ENCODE peak calls at places on chromosomes 5 and 9, in six cellular contexts. Y is ovary, Z is A549, D is heart left ventricle, W is spleen, M is NB4. G is an unnamed sample.

GRCh38 chr9:94630833-94631232 is 8.5 kb downstream of the FBP1 start:
- DNase-seq in Y (no peak), Z (no peak), D (no peak), W (no peak), M (no peak), G (no peak)

GRCh38 chr9:110908894-110909293 is 129.4 kb downstream of the LPAR1 start:
- DNase-seq in Y (no peak), Z (no peak), D (no peak), W (no peak), M (no peak), G (no peak)

GRCh38 chr5:140246378-140247122 is 56.4 kb downstream of the PFDN1 start:
- DNase-seq in Y (peak), Z (no peak), D (peak), W (no peak), M (no peak), G (no peak)

GRCh38 chr5:112735702-112736101 is 2.0 kb upstream of the APC start:
- DNase-seq in Y (no peak), Z (no peak), D (no peak), W (no peak), M (no peak), G (no peak)

GRCh38 chr5:89120719-89121118 is 237.7 kb upstream of the MEF2C start:
- DNase-seq in Y (no peak), Z (no peak), D (no peak), W (no peak), M (peak), G (peak)

GRCh38 chr9:99690573-99690972 is 131.1 kb upstream of the NR4A3 start:
- DNase-seq in Y (no peak), Z (no peak), D (no peak), W (no peak), M (no peak), G (no peak)

GRCh38 chr9:135051316-135052038 is 36.0 kb upstream of the OLFM1 start:
- DNase-seq in Y (no peak), Z (no peak), D (no peak), W (no peak), M (no peak), G (no peak)

GRCh38 chr9:24245988-24246387 is 299.7 kb downstream of the IZUMO3 start:
- DNase-seq in Y (no peak), Z (no peak), D (no peak), W (no peak), M (peak), G (peak)

GRCh38 chr9:93302586-93303257 is 118.8 kb downstream of the WNK2 start:
- DNase-seq in Y (no peak), Z (peak), D (peak), W (peak), M (peak), G (peak)

GRCh38 chr5:8005416-8005815 is 136.5 kb downstream of the MTRR start:
- DNase-seq in Y (no peak), Z (no peak), D (no peak), W (no peak), M (no peak), G (no peak)

GRCh38 chr5:73901455-73901854 is 275.5 kb downstream of the ARHGEF28 start:
- DNase-seq in Y (no peak), Z (peak), D (no peak), W (no peak), M (peak), G (no peak)

GRCh38 chr5:180670586-180671359 is 21.4 kb upstream of the FLT4 start:
- DNase-seq in Y (no peak), Z (peak), D (no peak), W (no peak), M (peak), G (peak)

GRCh38 chr5:34583167-34583566 is 73.0 kb upstream of the RAI14 start:
- DNase-seq in Y (no peak), Z (no peak), D (no peak), W (no peak), M (no peak), G (no peak)

GRCh38 chr5:134100283-134101011 is 14.0 kb upstream of the TCF7 start:
- DNase-seq in Y (no peak), Z (no peak), D (no peak), W (peak), M (no peak), G (no peak)

GRCh38 chr5:74272019-74272775 is 368.3 kb downstream of the ENC1 start:
- DNase-seq in Y (no peak), Z (no peak), D (no peak), W (no peak), M (no peak), G (no peak)

GRCh38 chr9:107638922-107639321 is 149.4 kb upstream of the KLF4 start:
- DNase-seq in Y (peak), Z (no peak), D (peak), W (no peak), M (peak), G (peak)
- TF ChIP-seq POLR2A in Y (no peak), Z (no peak), D (peak), W (no peak), M (no peak), G (no peak)

GRCh38 chr5:142324871-142325676 is at the start of gene SPRY4:
- DNase-seq in Y (peak), Z (peak), D (peak), W (peak), M (peak), G (peak)
- TF ChIP-seq POLR2A in Y (peak), Z (peak), D (peak), W (peak), M (peak), G (peak)

GRCh38 chr5:138922494-138922893 is 47.4 kb upstream of the LRRTM2 start:
- DNase-seq in Y (no peak), Z (no peak), D (no peak), W (no peak), M (no peak), G (no peak)

GRCh38 chr5:138925090-138925635 is 50.0 kb upstream of the LRRTM2 start:
- DNase-seq in Y (no peak), Z (no peak), D (no peak), W (no peak), M (no peak), G (no peak)

GRCh38 chr5:138914338-138914737 is 39.2 kb upstream of the LRRTM2 start:
- DNase-seq in Y (no peak), Z (no peak), D (no peak), W (no peak), M (no peak), G (no peak)

GRCh38 chr5:138918680-138919079 is 43.5 kb upstream of the LRRTM2 start:
- DNase-seq in Y (no peak), Z (no peak), D (no peak), W (no peak), M (no peak), G (no peak)

GRCh38 chr5:138920181-138920580 is 45.0 kb upstream of the LRRTM2 start:
- DNase-seq in Y (no peak), Z (no peak), D (no peak), W (no peak), M (no peak), G (no peak)
- TF ChIP-seq POLR2A in Y (no peak), Z (no peak), D (no peak), W (no peak), M (no peak), G (no peak)

GRCh38 chr9:37466037-37466709 is 923 bp upstream of the ZBTB5 start:
- DNase-seq in Y (peak), Z (peak), D (peak), W (peak), M (no peak), G (peak)
- TF ChIP-seq POLR2A in Y (peak), Z (peak), D (no peak), W (peak), M (no peak), G (no peak)